ENCODE peak calls at places on chromosomes 3 and 15, in seven cellular contexts. Q is activated T-cell treated with anti-CD3 and anti-CD28 coated beads for 24 hours, J is posterior cingulate gyrus, U is sciatic nerve, W is T-helper 1 cell, F is ACHN, M is GM10248. N is an unnamed sample.

GRCh38 chr3:14416453-14416852 is 14.0 kb downstream of the SLC6A6 start:
- DNase-seq in Q (no peak), J (no peak), U (no peak), W (no peak), F (no peak), M (no peak), N (no peak)

GRCh38 chr3:186024210-186024609 is 84.7 kb downstream of the ETV5 start:
- DNase-seq in Q (no peak), J (no peak), U (peak), W (no peak), F (no peak), M (no peak), N (no peak)

GRCh38 chr3:62559831-62560445 is 186.6 kb upstream of the FEZF2 start:
- DNase-seq in Q (no peak), J (no peak), U (no peak), W (no peak), F (peak), M (no peak), N (no peak)

GRCh38 chr3:162302983-162303624 is 806.5 kb downstream of the OTOL1 start:
- DNase-seq in Q (no peak), J (no peak), U (no peak), W (no peak), F (no peak), M (no peak), N (no peak)

GRCh38 chr15:44193651-44194396 is 1.2 kb downstream of the FRMD5 start:
- DNase-seq in Q (no peak), J (no peak), U (no peak), W (no peak), F (peak), M (no peak), N (no peak)

GRCh38 chr15:59178151-59178705 is 28.4 kb upstream of the LDHAL6B start:
- DNase-seq in Q (no peak), J (no peak), U (no peak), W (no peak), F (no peak), M (no peak), N (no peak)

GRCh38 chr3:58341376-58341775 is 8.7 kb downstream of the PXK start:
- DNase-seq in Q (no peak), J (no peak), U (no peak), W (no peak), F (no peak), M (no peak), N (no peak)

GRCh38 chr15:98896002-98896721 is 111.4 kb downstream of the PGPEP1L start:
- DNase-seq in Q (no peak), J (no peak), U (no peak), W (no peak), F (peak), M (no peak), N (no peak)

GRCh38 chr3:183295211-183295610 is 42.2 kb downstream of the B3GNT5 start:
- DNase-seq in Q (no peak), J (no peak), U (no peak), W (no peak), F (no peak), M (no peak), N (no peak)

GRCh38 chr3:127888564-127889107 is 26.4 kb upstream of the KBTBD12 start:
- DNase-seq in Q (no peak), J (no peak), U (no peak), W (no peak), F (no peak), M (no peak), N (no peak)

N was measured in activated CD4-positive, alpha-beta T cell treated with anti-CD3 and anti-CD28 coated beads for 1 hour.